ENCODE peak calls at places on chromosomes 12 and 14, in ten cellular contexts. J, E, K, W, F, Y, A, O, R and C are unnamed samples.

GRCh38 chr12:45658066-45658465 is 71.4 kb upstream of the ARID2 start:
- DNase-seq in J (no peak), E (no peak), K (no peak), W (no peak), F (no peak), Y (no peak), A (no peak), O (no peak), R (no peak), C (no peak)

GRCh38 chr12:119036878-119037493 is 55.6 kb downstream of the SRRM4 start:
- DNase-seq in J (no peak), E (peak), K (peak), W (peak), F (peak), Y (peak), A (no peak), O (peak), R (peak), C (no peak)

GRCh38 chr14:79730911-79731310 is 480.4 kb downstream of the DIO2 start:
- DNase-seq in J (no peak), E (no peak), K (peak), W (no peak), F (peak), Y (no peak), A (no peak), O (no peak), R (no peak), C (no peak)

GRCh38 chr12:94798107-94798506 is 147.8 kb upstream of the TMCC3 start:
- DNase-seq in J (no peak), E (no peak), K (no peak), W (no peak), F (no peak), Y (no peak), A (no peak), O (no peak), R (no peak), C (no peak)

GRCh38 chr12:111220363-111220762 is 148.5 kb downstream of the PHETA1 start:
- DNase-seq in J (no peak), E (no peak), K (no peak), W (no peak), F (no peak), Y (no peak), A (no peak), O (no peak), R (no peak), C (no peak)

GRCh38 chr14:74948228-74949175 is 6.9 kb downstream of the PGF start:
- DNase-seq in J (no peak), E (no peak), K (no peak), W (no peak), F (no peak), Y (no peak), A (no peak), O (no peak), R (no peak), C (peak)

GRCh38 chr12:106107566-106107965 is 31.2 kb downstream of the NUAK1 start:
- DNase-seq in J (no peak), E (no peak), K (no peak), W (no peak), F (peak), Y (no peak), A (no peak), O (peak), R (peak), C (no peak)

GRCh38 chr14:104265918-104266642 is 127.7 kb downstream of the KIF26A start:
- DNase-seq in J (no peak), E (no peak), K (no peak), W (no peak), F (no peak), Y (no peak), A (no peak), O (no peak), R (no peak), C (peak)

GRCh38 chr12:117045998-117046374 is 53.2 kb downstream of the TESC start:
- DNase-seq in J (no peak), E (no peak), K (no peak), W (no peak), F (peak), Y (no peak), A (no peak), O (no peak), R (peak), C (no peak)

GRCh38 chr14:50340945-50341344 is 28.8 kb downstream of the DMAC2L start:
- DNase-seq in J (no peak), E (peak), K (no peak), W (no peak), F (no peak), Y (no peak), A (no peak), O (no peak), R (peak), C (no peak)

GRCh38 chr12:48814313-48815280 is 3.7 kb upstream of the CACNB3 start:
- DNase-seq in J (peak), E (peak), K (peak), W (peak), F (peak), Y (peak), A (peak), O (peak), R (peak), C (peak)

GRCh38 chr14:25118671-25119070 is 68.7 kb upstream of the STXBP6 start:
- DNase-seq in J (no peak), E (no peak), K (no peak), W (no peak), F (no peak), Y (no peak), A (no peak), O (no peak), R (no peak), C (no peak)